ENCODE peak calls at places on chromosome 12, in four cellular contexts. X, F, H and T are unnamed samples.

GRCh38 chr12:6916426-6917200 is 2.2 kb downstream of the ENO2 start:
- DNase-seq in X (no peak), F (peak), H (no peak), T (no peak)

GRCh38 chr12:24617471-24617870 is 331.4 kb downstream of the BCAT1 start:
- DNase-seq in X (no peak), F (no peak), H (no peak), T (peak)

GRCh38 chr12:53198470-53199110 is 8.5 kb downstream of the ITGB7 start:
- DNase-seq in X (no peak), F (no peak), H (no peak), T (no peak)

GRCh38 chr12:84161296-84161695 is 751.3 kb downstream of the SLC6A15 start:
- DNase-seq in X (no peak), F (no peak), H (no peak), T (no peak)

GRCh38 chr12:75981773-75982564 is 49.6 kb downstream of the PHLDA1 start:
- DNase-seq in X (no peak), F (no peak), H (no peak), T (no peak)

GRCh38 chr12:65923228-65923627 is 98.9 kb downstream of the HMGA2 start:
- DNase-seq in X (no peak), F (no peak), H (no peak), T (peak)

GRCh38 chr12:47811581-47812484 is 7.9 kb downstream of the HDAC7 start:
- DNase-seq in X (peak), F (no peak), H (peak), T (peak)

GRCh38 chr12:12275874-12276273 is 9.0 kb upstream of the LRP6 start:
- DNase-seq in X (no peak), F (no peak), H (no peak), T (no peak)

GRCh38 chr12:6899837-6900519 is 4.6 kb upstream of the LRRC23 start:
- DNase-seq in X (no peak), F (peak), H (peak), T (no peak)

GRCh38 chr12:6936642-6937480 is 6.8 kb upstream of the RNU7-1 start:
- DNase-seq in X (no peak), F (no peak), H (no peak), T (no peak)

GRCh38 chr12:130633771-130634170 is 82.3 kb downstream of the RIMBP2 start:
- DNase-seq in X (no peak), F (no peak), H (no peak), T (no peak)

GRCh38 chr12:8648598-8649205 is 13.9 kb downstream of the MFAP5 start:
- DNase-seq in X (no peak), F (no peak), H (no peak), T (no peak)

GRCh38 chr12:91882910-91883309 is 262.7 kb downstream of the BTG1 start:
- DNase-seq in X (no peak), F (no peak), H (no peak), T (no peak)

GRCh38 chr12:43306066-43306465 is 245.9 kb downstream of the ADAMTS20 start:
- DNase-seq in X (no peak), F (no peak), H (peak), T (peak)

GRCh38 chr12:11771356-11771755 is 121.9 kb downstream of the ETV6 start:
- DNase-seq in X (no peak), F (no peak), H (peak), T (no peak)

GRCh38 chr12:116878567-116879508 is 2.4 kb downstream of the HRK start:
- DNase-seq in X (no peak), F (no peak), H (peak), T (peak)

GRCh38 chr12:32197421-32197820 is 90.8 kb downstream of the BICD1 start:
- DNase-seq in X (no peak), F (no peak), H (peak), T (peak)

GRCh38 chr12:98369601-98370000 is 145.8 kb upstream of the TMPO start:
- DNase-seq in X (no peak), F (no peak), H (no peak), T (no peak)

GRCh38 chr12:78878447-78878846 is 13.9 kb downstream of the SYT1 start:
- DNase-seq in X (no peak), F (no peak), H (no peak), T (no peak)

GRCh38 chr12:25052191-25053020 is 103.5 kb upstream of the BCAT1 start:
- DNase-seq in X (no peak), F (no peak), H (no peak), T (no peak)

GRCh38 chr12:127108360-127109215 is 1158.4 kb upstream of the TMEM132C start:
- DNase-seq in X (no peak), F (peak), H (peak), T (peak)

GRCh38 chr12:51833446-51834227 is 14.9 kb downstream of the FIGNL2 start:
- DNase-seq in X (no peak), F (no peak), H (no peak), T (no peak)

GRCh38 chr12:131055093-131055465 is 101.4 kb downstream of the ADGRD1 start:
- DNase-seq in X (no peak), F (no peak), H (no peak), T (no peak)

GRCh38 chr12:22228022-22228875 is 106.3 kb downstream of the ST8SIA1 start:
- DNase-seq in X (no peak), F (no peak), H (peak), T (no peak)

GRCh38 chr12:131103614-131104463 is 150.1 kb downstream of the ADGRD1 start:
- DNase-seq in X (no peak), F (no peak), H (no peak), T (no peak)

GRCh38 chr12:7433276-7433822 is 10.6 kb downstream of the CD163L1 start:
- DNase-seq in X (no peak), F (no peak), H (peak), T (peak)

GRCh38 chr12:24066865-24067264 is 117.4 kb upstream of the SOX5 start:
- DNase-seq in X (no peak), F (no peak), H (peak), T (peak)

GRCh38 chr12:3523058-3523457 is 32.1 kb downstream of the PRMT8 start:
- DNase-seq in X (no peak), F (no peak), H (peak), T (peak)

GRCh38 chr12:12266873-12267634 is at the start of gene LRP6:
- DNase-seq in X (peak), F (peak), H (peak), T (peak)

GRCh38 chr12:2129076-2129475 is 76.3 kb downstream of the CACNA1C start:
- DNase-seq in X (no peak), F (no peak), H (peak), T (peak)

GRCh38 chr12:247271-247670 is 15.4 kb downstream of the SLC6A13 start:
- DNase-seq in X (no peak), F (no peak), H (no peak), T (no peak)

GRCh38 chr12:111362687-111363475 is 6.0 kb downstream of the PHETA1 start:
- DNase-seq in X (no peak), F (no peak), H (no peak), T (no peak)

GRCh38 chr12:30533518-30533917 is 162.2 kb downstream of the IPO8 start:
- DNase-seq in X (no peak), F (no peak), H (peak), T (peak)

GRCh38 chr12:10540776-10541205 is 35.1 kb downstream of the EIF2S3B start:
- DNase-seq in X (no peak), F (no peak), H (peak), T (peak)

GRCh38 chr12:6767592-6768384 is 1.6 kb downstream of the PTMS start:
- DNase-seq in X (no peak), F (no peak), H (peak), T (peak)

GRCh38 chr12:78002878-78003277 is 172.2 kb downstream of the NAV3 start:
- DNase-seq in X (no peak), F (no peak), H (peak), T (no peak)

GRCh38 chr12:93704625-93705024 is 27.4 kb downstream of the CRADD start:
- DNase-seq in X (no peak), F (no peak), H (no peak), T (no peak)

GRCh38 chr12:96986883-96987523 is 79.9 kb downstream of the NEDD1 start:
- DNase-seq in X (no peak), F (no peak), H (peak), T (peak)